ENCODE peak calls at places on chromosomes 3 and 15, in six cellular contexts. One of them, this sample, is unnamed.

GRCh38 chr3:189712906-189713483 is 81.8 kb downstream of the TP63 start:
- DNase-seq in GM12878: no peak
- DNase-seq in mammary epithelial cell: no peak
- DNase-seq in GM23248: peak; percentile 14
- DNase-seq in fibroblast of lung: peak; percentile 3
- DNase-seq in colonic mucosa: no peak
- DNase-seq in this sample: no peak

GRCh38 chr3:34260266-34260990 is 462.0 kb downstream of the PDCD6IP start:
- DNase-seq in GM23248: peak; percentile 61
- DNase-seq in fibroblast of lung: peak; percentile 45
- DNase-seq in colonic mucosa: peak; percentile 73
- DNase-seq in mammary epithelial cell: peak; percentile 6
- DNase-seq in GM12878: no peak
- DNase-seq in this sample: peak; percentile 58

GRCh38 chr3:110384601-110385000 is 687.0 kb upstream of the NECTIN3 start:
- DNase-seq in fibroblast of lung: peak; percentile 86
- DNase-seq in GM12878: no peak
- DNase-seq in colonic mucosa: no peak
- DNase-seq in GM23248: peak; percentile 40
- DNase-seq in mammary epithelial cell: no peak
- DNase-seq in this sample: no peak

GRCh38 chr15:83732770-83733169 is 78.8 kb downstream of the ADAMTSL3 start:
- DNase-seq in fibroblast of lung: no peak
- DNase-seq in GM12878: no peak
- DNase-seq in mammary epithelial cell: no peak
- DNase-seq in colonic mucosa: no peak
- DNase-seq in GM23248: no peak
- DNase-seq in this sample: no peak

GRCh38 chr3:84980011-84980410 is 21.2 kb downstream of the CADM2 start:
- DNase-seq in mammary epithelial cell: no peak
- DNase-seq in colonic mucosa: no peak
- DNase-seq in fibroblast of lung: no peak
- DNase-seq in GM23248: no peak
- DNase-seq in GM12878: no peak
- DNase-seq in this sample: no peak

GRCh38 chr3:81462921-81463320 is 298.5 kb downstream of the GBE1 start:
- DNase-seq in GM12878: no peak
- DNase-seq in colonic mucosa: no peak
- DNase-seq in mammary epithelial cell: no peak
- DNase-seq in GM23248: no peak
- DNase-seq in fibroblast of lung: no peak
- DNase-seq in this sample: no peak

GRCh38 chr3:159191454-159191853 is 389.6 kb downstream of the MFSD1 start:
- DNase-seq in colonic mucosa: no peak
- DNase-seq in fibroblast of lung: no peak
- DNase-seq in GM23248: peak; percentile 73
- DNase-seq in mammary epithelial cell: peak; percentile 74
- DNase-seq in GM12878: no peak
- DNase-seq in this sample: no peak

GRCh38 chr3:46565607-46566039 is 479 bp downstream of the LRRC2 start:
- DNase-seq in fibroblast of lung: no peak
- DNase-seq in mammary epithelial cell: no peak
- DNase-seq in colonic mucosa: peak; percentile 24
- DNase-seq in GM12878: no peak
- DNase-seq in GM23248: peak; percentile 56
- DNase-seq in this sample: no peak

GRCh38 chr15:91338763-91339162 is 238.7 kb downstream of the SV2B start:
- DNase-seq in GM23248: peak; percentile 34
- DNase-seq in colonic mucosa: no peak
- DNase-seq in mammary epithelial cell: peak; percentile 37
- DNase-seq in GM12878: no peak
- DNase-seq in fibroblast of lung: peak; percentile 1
- DNase-seq in this sample: peak; percentile 36

GRCh38 chr3:43013743-43014155 is 34.6 kb downstream of the GASK1A start:
- DNase-seq in fibroblast of lung: no peak
- DNase-seq in colonic mucosa: no peak
- DNase-seq in mammary epithelial cell: no peak
- DNase-seq in GM12878: no peak
- DNase-seq in GM23248: no peak
- DNase-seq in this sample: no peak

GRCh38 chr15:95416576-95416975 is 913.9 kb upstream of the NR2F2 start:
- DNase-seq in GM12878: no peak
- DNase-seq in fibroblast of lung: no peak
- DNase-seq in GM23248: no peak
- DNase-seq in mammary epithelial cell: no peak
- DNase-seq in colonic mucosa: no peak
- DNase-seq in this sample: no peak

DNA sequence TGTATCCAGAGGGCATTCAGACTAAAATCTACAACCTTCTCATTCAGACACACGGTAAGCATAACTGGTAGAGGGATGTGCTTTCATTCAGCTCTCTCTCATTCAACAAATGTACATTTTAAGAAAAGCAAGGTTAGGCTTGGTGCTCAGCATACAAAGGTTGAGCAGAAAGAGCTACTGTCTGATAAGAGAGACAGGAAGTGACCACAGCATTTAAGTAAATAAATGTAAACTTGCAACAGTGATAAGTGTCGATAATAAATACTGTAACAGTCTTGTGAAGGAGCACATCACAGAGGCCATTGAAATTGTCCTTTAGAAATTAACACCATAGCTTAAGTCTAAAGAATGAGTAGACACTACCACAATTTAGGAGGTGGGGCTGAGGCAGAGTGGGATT is 3.4 kb downstream of the CD96 start:
- DNase-seq in fibroblast of lung: no peak
- DNase-seq in colonic mucosa: no peak
- DNase-seq in GM12878: no peak
- DNase-seq in GM23248: no peak
- DNase-seq in mammary epithelial cell: no peak
- DNase-seq in this sample: no peak
- H3K9ac ChIP-seq in fibroblast of lung: no peak overlapping the region
- H3K9ac ChIP-seq in colonic mucosa: no peak overlapping the region
- H3K9ac ChIP-seq in GM12878: no peak overlapping the region
- H3K9ac ChIP-seq in GM23248: no peak overlapping the region
- H3K9ac ChIP-seq in mammary epithelial cell: no peak overlapping the region
- H3K9ac ChIP-seq in this sample: no peak overlapping the region

DNA sequence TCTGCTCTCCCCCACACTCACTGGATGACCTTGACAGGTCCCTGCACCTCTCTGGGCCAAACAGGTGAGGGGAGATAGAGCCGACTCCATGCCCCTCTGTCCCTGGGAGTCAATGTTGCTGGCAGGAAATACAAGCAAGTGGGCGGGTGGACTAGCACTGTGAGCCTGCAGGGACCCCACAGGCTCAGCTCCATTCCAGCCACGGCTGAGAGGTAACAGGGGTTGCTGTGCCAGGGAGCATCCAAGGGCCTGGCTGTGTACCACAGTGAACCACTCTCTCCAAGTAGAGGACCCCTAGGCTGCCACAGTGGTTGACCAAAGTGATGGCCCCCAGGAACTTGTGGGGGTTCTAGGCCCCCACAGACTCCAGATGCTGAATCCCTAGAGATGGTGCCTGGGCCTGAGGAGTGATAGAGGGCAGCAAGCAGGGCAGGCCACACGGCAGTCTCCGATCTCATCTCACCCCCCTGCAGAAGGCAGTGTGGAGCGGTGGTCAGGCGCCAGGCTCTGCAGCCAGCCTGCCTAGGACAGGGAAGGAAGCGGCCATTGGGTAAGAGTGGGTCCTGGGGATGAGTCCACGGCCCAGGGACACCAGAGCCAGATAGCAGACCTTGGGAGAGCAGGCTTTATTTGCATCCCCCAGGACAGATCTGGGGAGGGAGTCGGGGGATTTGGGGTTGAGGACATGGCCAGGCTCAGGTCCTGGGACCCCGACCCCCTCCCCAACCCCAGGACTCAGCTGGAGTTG is 3.2 kb downstream of the TNNC1 start:
- DNase-seq in fibroblast of lung: no peak
- DNase-seq in GM12878: no peak
- DNase-seq in mammary epithelial cell: no peak
- DNase-seq in GM23248: no peak
- DNase-seq in colonic mucosa: no peak
- DNase-seq in this sample: no peak
- H3K27ac ChIP-seq in fibroblast of lung: no peak overlapping the region
- H3K27ac ChIP-seq in GM12878: no peak overlapping the region
- H3K27ac ChIP-seq in mammary epithelial cell: no peak overlapping the region
- H3K27ac ChIP-seq in GM23248: no peak overlapping the region
- H3K27ac ChIP-seq in colonic mucosa: no peak overlapping the region
- H3K27ac ChIP-seq in this sample: no peak overlapping the region

GRCh38 chr15:39784638-39785037 is 2.0 kb upstream of the FSIP1 start:
- DNase-seq in GM12878: no peak
- DNase-seq in colonic mucosa: no peak
- DNase-seq in mammary epithelial cell: no peak
- DNase-seq in GM23248: no peak
- DNase-seq in fibroblast of lung: no peak
- DNase-seq in this sample: no peak

GRCh38 chr15:39782441-39783138 is at the start of gene FSIP1:
- DNase-seq in GM12878: peak; percentile 86
- DNase-seq in GM23248: peak; percentile 99
- DNase-seq in fibroblast of lung: peak; percentile 97
- DNase-seq in mammary epithelial cell: peak; percentile 96
- DNase-seq in colonic mucosa: peak; percentile 98
- DNase-seq in this sample: peak; percentile 97

GRCh38 chr15:39783244-39783820 is 691 bp upstream of the FSIP1 start:
- DNase-seq in GM23248: peak; percentile 56
- DNase-seq in mammary epithelial cell: no peak
- DNase-seq in fibroblast of lung: no peak
- DNase-seq in GM12878: no peak
- DNase-seq in colonic mucosa: no peak
- DNase-seq in this sample: peak; percentile 34

GRCh38 chr15:39785139-39785538 is 2.5 kb upstream of the FSIP1 start:
- DNase-seq in GM23248: no peak
- DNase-seq in fibroblast of lung: no peak
- DNase-seq in mammary epithelial cell: no peak
- DNase-seq in colonic mucosa: no peak
- DNase-seq in GM12878: no peak
- DNase-seq in this sample: peak; percentile 64

DNA sequence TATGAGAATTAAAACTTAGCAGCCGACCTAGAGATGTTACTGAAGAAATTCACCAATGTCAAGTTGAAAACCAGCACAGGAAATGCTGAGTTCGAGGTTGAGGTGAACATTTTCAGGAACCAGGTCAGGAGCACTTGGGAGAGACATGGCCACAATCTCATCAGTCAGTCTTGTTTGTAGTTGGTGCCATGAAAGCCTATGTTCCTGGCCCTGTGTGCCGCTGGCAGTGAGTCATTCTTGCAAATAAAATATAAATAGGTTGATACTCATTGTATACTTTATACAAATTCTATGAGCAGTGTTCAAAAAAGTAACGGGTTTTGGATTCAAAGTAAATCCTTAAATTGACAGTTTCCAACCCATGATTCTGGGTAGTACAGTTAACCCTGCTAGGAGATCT is 1.5 kb upstream of the FSIP1 start:
- DNase-seq in GM12878: no peak
- DNase-seq in fibroblast of lung: peak; percentile 56
- DNase-seq in GM23248: peak; percentile 69
- DNase-seq in colonic mucosa: no peak
- DNase-seq in mammary epithelial cell: no peak
- DNase-seq in this sample: no peak
- H3K4me1 ChIP-seq in GM12878: peaks cover 17% of the 10 kb centered on the region
- H3K4me1 ChIP-seq in fibroblast of lung: peaks cover 22% of the 10 kb centered on the region
- H3K4me1 ChIP-seq in GM23248: peaks cover 49% of the 10 kb centered on the region
- H3K4me1 ChIP-seq in colonic mucosa: no peaks in the 10 kb centered on the region
- H3K4me1 ChIP-seq in mammary epithelial cell: peaks cover 21% of the 10 kb centered on the region
- H3K4me1 ChIP-seq in this sample: peaks cover 29% of the 10 kb centered on the region

DNA sequence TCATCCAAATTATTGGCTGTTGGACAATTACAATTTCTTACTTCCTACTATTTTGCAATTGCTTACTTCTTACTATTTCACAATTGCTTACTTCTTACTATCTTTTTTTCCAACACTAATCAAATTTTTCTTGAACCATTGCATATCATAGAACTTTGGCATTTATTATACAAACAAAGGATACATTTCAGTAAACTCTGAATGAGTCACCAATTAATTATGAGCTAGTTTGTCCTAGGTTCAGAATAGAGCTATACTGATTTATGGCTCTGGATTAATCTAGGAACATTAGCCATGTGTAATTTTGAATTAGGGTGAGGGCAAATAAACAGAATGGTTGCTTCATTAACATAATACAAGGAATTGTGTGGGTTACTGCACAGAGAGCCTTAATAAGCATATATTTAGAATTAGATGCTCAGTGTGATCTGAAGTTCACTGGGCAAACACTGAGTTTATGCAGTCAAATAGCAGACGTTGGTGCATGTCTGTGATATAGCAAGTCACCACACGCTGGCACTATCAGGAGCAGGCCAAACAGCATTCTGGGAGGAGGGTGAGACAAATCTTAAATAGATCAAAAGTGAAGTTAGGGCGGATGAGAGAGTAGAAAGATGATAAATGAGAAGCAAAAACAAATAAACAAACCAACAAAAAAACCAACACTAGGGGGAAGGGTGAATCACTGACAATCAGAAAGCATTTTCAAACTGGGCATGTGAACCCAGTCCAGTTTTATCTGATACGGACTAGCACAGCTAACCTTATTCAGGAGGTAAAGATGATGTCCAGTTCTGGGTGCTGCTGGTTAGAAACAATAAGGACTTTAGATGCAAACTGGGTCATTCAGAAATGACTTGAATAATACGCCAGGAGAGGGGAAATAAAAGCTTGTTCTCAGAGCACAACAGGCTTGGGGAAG is 21.4 kb downstream of the GABRR3 start:
- DNase-seq in GM23248: peak; percentile 6
- DNase-seq in colonic mucosa: no peak
- DNase-seq in mammary epithelial cell: peak; percentile 46
- DNase-seq in GM12878: no peak
- DNase-seq in fibroblast of lung: peak; percentile 79
- DNase-seq in this sample: no peak
- H3K9ac ChIP-seq in GM23248: no peak overlapping the region
- H3K9ac ChIP-seq in colonic mucosa: no peak overlapping the region
- H3K9ac ChIP-seq in mammary epithelial cell: no peak overlapping the region
- H3K9ac ChIP-seq in GM12878: no peak overlapping the region
- H3K9ac ChIP-seq in fibroblast of lung: no peak overlapping the region
- H3K9ac ChIP-seq in this sample: no peak overlapping the region